ENCODE peak calls at places on chromosomes 12 and 14, in nine cellular contexts. C, O, F, I, R, X, W, H and Q are unnamed samples.
A peak's percentile ranks its signal among the peaks of the same experiment; 100 is the strongest.

GRCh38 chr12:28872654-28873268 is 276.3 kb upstream of the FAR2 start:
- DNase-seq in X (peak; percentile 62), F (peak; percentile 38), O (peak; percentile 78), C (no peak), H (peak; percentile 77), W (no peak), R (no peak), I (peak; percentile 46), Q (no peak)

GRCh38 chr12:105928436-105928835 is 210.3 kb downstream of the NUAK1 start:
- DNase-seq in W (no peak), R (no peak), C (peak; percentile 83), O (peak; percentile 83), I (no peak), F (peak; percentile 22), H (no peak), X (peak; percentile 31), Q (no peak)

GRCh38 chr12:111434680-111435338 is 29.1 kb downstream of the SH2B3 start:
- DNase-seq in W (peak; percentile 72), F (peak; percentile 62), X (no peak), R (peak; percentile 62), O (peak; percentile 32), C (no peak), H (no peak), I (no peak), Q (no peak)

GRCh38 chr12:89484470-89484869 is 40.1 kb downstream of the GALNT4 start:
- DNase-seq in W (no peak), R (no peak), X (no peak), O (peak; percentile 30), H (no peak), F (no peak), C (no peak), I (no peak), Q (no peak)

GRCh38 chr14:102493585-102493984 is 16.0 kb downstream of the ANKRD9 start:
- DNase-seq in H (no peak), W (no peak), R (no peak), C (no peak), I (no peak), F (no peak), X (no peak), O (no peak), Q (no peak)

GRCh38 chr12:14853966-14854365 is 10.6 kb upstream of the ART4 start:
- DNase-seq in C (no peak), H (peak; percentile 30), O (no peak), X (no peak), W (no peak), R (peak; percentile 37), F (no peak), I (no peak), Q (no peak)

GRCh38 chr12:1744932-1745331 is 54.1 kb downstream of the ADIPOR2 start:
- DNase-seq in F (no peak), O (no peak), W (no peak), R (no peak), X (no peak), C (no peak), I (no peak), H (no peak), Q (no peak)

GRCh38 chr12:104063712-104064030 is 660 bp upstream of the HCFC2 start:
- DNase-seq in C (no peak), X (no peak), R (peak; percentile 32), F (no peak), O (no peak), H (no peak), W (no peak), I (no peak), Q (no peak)

GRCh38 chr12:128827724-128828123 is 4.0 kb upstream of the SLC15A4 start:
- DNase-seq in I (no peak), R (no peak), H (no peak), X (no peak), W (no peak), C (no peak), O (no peak), F (no peak), Q (no peak)

GRCh38 chr14:92487513-92488133 is 26.0 kb upstream of the RIN3 start:
- DNase-seq in F (no peak), O (no peak), R (no peak), I (no peak), H (no peak), X (no peak), C (no peak), W (no peak), Q (no peak)

GRCh38 chr12:48000878-48001321 is 3.4 kb downstream of the COL2A1 start:
- DNase-seq in F (no peak), H (peak; percentile 52), W (no peak), C (peak; percentile 56), O (peak; percentile 92), I (peak; percentile 1), R (no peak), X (peak; percentile 54), Q (no peak)

GRCh38 chr12:113152835-113153814 is 3.6 kb downstream of the CFAP73 start:
- DNase-seq in C (peak; percentile 63), I (peak; percentile 54), W (no peak), O (peak; percentile 79), H (peak; percentile 82), X (peak; percentile 81), R (peak; percentile 55), F (peak; percentile 56), Q (no peak)

GRCh38 chr12:84986586-84986985 is 49.5 kb downstream of the TSPAN19 start:
- DNase-seq in O (no peak), H (no peak), W (no peak), X (no peak), C (no peak), F (no peak), R (no peak), I (no peak), Q (no peak)

GRCh38 chr14:91878274-91878673 is 10.9 kb upstream of the TC2N start:
- DNase-seq in O (no peak), R (no peak), C (no peak), X (no peak), H (no peak), I (no peak), F (no peak), W (no peak), Q (no peak)

GRCh38 chr12:107912421-107913004 is 138.0 kb downstream of the ASCL4 start:
- DNase-seq in I (peak; percentile 28), F (peak; percentile 16), C (peak; percentile 74), W (no peak), O (peak; percentile 51), H (peak; percentile 65), R (no peak), X (peak; percentile 12), Q (no peak)

GRCh38 chr14:51419685-51420084 is 179.6 kb downstream of the TMX1 start:
- DNase-seq in F (no peak), W (no peak), O (no peak), R (no peak), X (no peak), C (no peak), H (no peak), I (no peak), Q (no peak)

GRCh38 chr14:68520637-68521556 is 272.0 kb downstream of the ZFP36L1 start:
- DNase-seq in W (no peak), F (peak; percentile 86), C (peak; percentile 78), O (peak; percentile 97), H (no peak), R (no peak), I (peak; percentile 81), X (peak; percentile 86), Q (no peak)

GRCh38 chr14:36522347-36522971 is 2.4 kb upstream of the NKX2-1 start:
- DNase-seq in H (no peak), O (no peak), W (no peak), F (no peak), X (no peak), C (no peak), I (no peak), R (no peak), Q (no peak)

GRCh38 chr14:102966256-102966655 is 43.8 kb downstream of the AMN start:
- DNase-seq in W (no peak), X (no peak), I (no peak), R (no peak), H (no peak), O (no peak), F (no peak), C (no peak), Q (no peak)

GRCh38 chr14:40983604-40984003 is 623.1 kb upstream of the LRFN5 start:
- DNase-seq in F (no peak), O (no peak), C (no peak), X (no peak), H (no peak), R (no peak), I (no peak), W (no peak), Q (no peak)
- H3K9me3 ChIP-seq in F (no peaks in the 10 kb centered on the region), O (peaks cover 14% of the 10 kb centered on the region), C (no peaks in the 10 kb centered on the region), X (no peaks in the 10 kb centered on the region), H (no peaks in the 10 kb centered on the region), R (no peaks in the 10 kb centered on the region), I (no peaks in the 10 kb centered on the region), W (no peaks in the 10 kb centered on the region), Q (no peaks in the 10 kb centered on the region)

DNA sequence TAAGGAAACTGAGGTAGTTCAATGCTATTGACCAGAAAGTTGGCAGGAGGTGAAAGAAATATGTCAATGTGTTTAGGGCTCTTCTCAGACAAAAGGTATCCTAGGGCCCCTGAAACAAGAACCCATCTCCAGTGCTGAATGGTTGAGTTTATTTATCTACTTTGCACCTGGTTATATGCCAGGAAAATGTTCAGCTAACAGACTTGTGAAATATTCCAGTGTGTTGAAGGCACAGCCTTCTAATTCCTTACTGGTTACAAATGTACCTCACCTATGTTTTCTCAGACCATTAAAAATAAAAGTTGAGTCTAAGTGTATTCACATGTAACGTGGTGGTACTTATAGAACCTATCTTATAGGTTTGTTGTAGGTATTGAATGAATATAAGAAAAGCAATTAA is 511.7 kb upstream of the SEL1L start:
- DNase-seq in F (no peak), H (no peak), C (no peak), R (no peak), X (no peak), O (no peak), I (no peak), W (no peak), Q (no peak)
- H3K9me3 ChIP-seq in F (no peaks in the 10 kb centered on the region), H (no peaks in the 10 kb centered on the region), C (no peaks in the 10 kb centered on the region), R (no peaks in the 10 kb centered on the region), X (no peaks in the 10 kb centered on the region), O (no peaks in the 10 kb centered on the region), I (no peaks in the 10 kb centered on the region), W (no peaks in the 10 kb centered on the region), Q (no peaks in the 10 kb centered on the region)

DNA sequence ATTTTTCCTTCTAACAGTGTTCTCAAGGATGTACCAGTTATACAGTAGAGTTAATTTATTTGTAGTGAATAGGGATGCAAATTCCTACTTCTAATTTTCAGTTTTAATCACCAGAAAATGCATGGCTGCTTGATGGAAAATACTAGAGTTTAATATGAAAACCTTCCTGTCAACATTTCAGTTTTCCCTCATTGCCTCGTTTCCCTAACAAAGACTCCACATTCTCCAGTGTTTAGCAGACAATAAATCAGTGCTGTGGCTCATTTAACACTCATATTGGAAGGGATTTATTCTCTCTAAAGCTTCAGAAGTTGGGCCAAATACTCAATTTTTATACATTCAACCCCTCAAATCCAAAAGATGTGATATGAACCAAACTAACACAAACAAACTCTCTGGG is 482.4 kb downstream of the FLRT2 start:
- DNase-seq in W (no peak), O (no peak), F (no peak), X (no peak), R (no peak), C (no peak), I (no peak), H (no peak), Q (no peak)
- H3K9me3 ChIP-seq in W (no peaks in the 10 kb centered on the region), O (no peaks in the 10 kb centered on the region), F (no peaks in the 10 kb centered on the region), X (no peaks in the 10 kb centered on the region), R (no peaks in the 10 kb centered on the region), C (no peaks in the 10 kb centered on the region), I (peaks cover 14% of the 10 kb centered on the region), H (no peaks in the 10 kb centered on the region), Q (no peaks in the 10 kb centered on the region)

DNA sequence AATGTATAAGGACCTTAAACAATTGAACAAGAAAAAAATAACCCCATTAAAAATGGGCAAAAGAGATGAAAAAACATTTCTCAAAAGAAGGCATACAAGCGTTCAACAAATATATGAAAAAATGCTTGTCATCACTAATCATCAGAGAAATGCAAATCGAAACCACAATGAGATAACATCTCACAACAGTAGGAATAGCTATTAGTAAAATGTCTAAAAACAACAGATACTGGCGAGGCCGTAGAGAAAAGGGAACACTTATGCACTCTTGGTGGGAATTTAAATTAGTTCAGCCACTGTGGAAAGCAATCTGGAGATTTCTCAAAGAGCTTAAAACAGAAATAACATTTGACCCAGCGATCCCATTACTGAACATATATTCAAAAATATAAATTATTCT is 769.8 kb upstream of the MGAT4C start:
- DNase-seq in W (no peak), R (no peak), O (peak; percentile 4), I (no peak), F (no peak), C (no peak), X (no peak), H (no peak), Q (no peak)
- H3K9me3 ChIP-seq in W (no peaks in the 10 kb centered on the region), R (no peaks in the 10 kb centered on the region), O (no peaks in the 10 kb centered on the region), I (no peaks in the 10 kb centered on the region), F (no peaks in the 10 kb centered on the region), C (no peaks in the 10 kb centered on the region), X (peaks cover 3% of the 10 kb centered on the region), H (peaks cover 3% of the 10 kb centered on the region), Q (no peaks in the 10 kb centered on the region)